ENCODE peak calls at places on chromosome 6, in four cellular contexts. J, Y, T and H are unnamed samples.

GRCh38 chr6:2810092-2810671 is 31.5 kb downstream of the SERPINB1 start:
- DNase-seq in T (no peak), Y (no peak), J (no peak), H (no peak)

GRCh38 chr6:69768664-69769063 is 28.1 kb downstream of the LMBRD1 start:
- DNase-seq in J (no peak), Y (no peak), T (no peak), H (no peak)

GRCh38 chr6:39029156-39030011 is 19.2 kb upstream of the GLP1R start:
- DNase-seq in J (no peak), T (no peak), Y (peak; percentile 80), H (no peak)

GRCh38 chr6:122623279-122623678 is 13.1 kb downstream of the PKIB start:
- DNase-seq in T (no peak), J (no peak), Y (no peak), H (no peak)

GRCh38 chr6:165227644-165228329 is 81.6 kb downstream of the C6orf118 start:
- DNase-seq in J (no peak), T (no peak), Y (no peak), H (no peak)

GRCh38 chr6:90467546-90467945 is 119.3 kb downstream of the MAP3K7 start:
- DNase-seq in Y (no peak), J (no peak), T (no peak), H (no peak)

GRCh38 chr6:22025468-22026159 is 271.2 kb downstream of the PRL start:
- DNase-seq in Y (peak; percentile 80), J (peak; percentile 60), T (no peak), H (no peak)

GRCh38 chr6:19599813-19600464 is 237.2 kb upstream of the ID4 start:
- DNase-seq in Y (no peak), J (no peak), T (no peak), H (no peak)

GRCh38 chr6:132333639-132334516 is 67.4 kb downstream of the MOXD1 start:
- DNase-seq in Y (peak; percentile 34), T (no peak), J (peak; percentile 33), H (no peak)

GRCh38 chr6:140018588-140018987 is 644.1 kb upstream of the CITED2 start:
- DNase-seq in T (no peak), Y (no peak), J (no peak), H (no peak)

GRCh38 chr6:140050232-140050995 is 676.0 kb upstream of the CITED2 start:
- DNase-seq in Y (peak; percentile 21), T (no peak), J (no peak), H (no peak)

GRCh38 chr6:81262656-81263055 is 489.8 kb downstream of the TENT5A start:
- DNase-seq in Y (no peak), J (no peak), T (no peak), H (no peak)

GRCh38 chr6:162313922-162314660 is 413.5 kb downstream of the PRKN start:
- DNase-seq in J (no peak), Y (no peak), T (no peak), H (no peak)

GRCh38 chr6:14506656-14507242 is 389.2 kb downstream of the CD83 start:
- DNase-seq in T (no peak), Y (no peak), J (no peak), H (no peak)

GRCh38 chr6:158340252-158340651 is 28.0 kb downstream of the TULP4 start:
- DNase-seq in J (no peak), T (no peak), Y (no peak), H (no peak)
- H3K4me1 ChIP-seq in J (no peaks in the 10 kb centered on the region), T (no peaks in the 10 kb centered on the region), Y (peaks cover 63% of the 10 kb centered on the region), H (no peaks in the 10 kb centered on the region)

GRCh38 chr6:131167773-131168172 is 32.5 kb downstream of the AKAP7 start:
- DNase-seq in T (no peak), Y (no peak), J (no peak), H (no peak)
- TF ChIP-seq CTCF in T (no peak), Y (no peak), J (no peak), H (no peak)

DNA sequence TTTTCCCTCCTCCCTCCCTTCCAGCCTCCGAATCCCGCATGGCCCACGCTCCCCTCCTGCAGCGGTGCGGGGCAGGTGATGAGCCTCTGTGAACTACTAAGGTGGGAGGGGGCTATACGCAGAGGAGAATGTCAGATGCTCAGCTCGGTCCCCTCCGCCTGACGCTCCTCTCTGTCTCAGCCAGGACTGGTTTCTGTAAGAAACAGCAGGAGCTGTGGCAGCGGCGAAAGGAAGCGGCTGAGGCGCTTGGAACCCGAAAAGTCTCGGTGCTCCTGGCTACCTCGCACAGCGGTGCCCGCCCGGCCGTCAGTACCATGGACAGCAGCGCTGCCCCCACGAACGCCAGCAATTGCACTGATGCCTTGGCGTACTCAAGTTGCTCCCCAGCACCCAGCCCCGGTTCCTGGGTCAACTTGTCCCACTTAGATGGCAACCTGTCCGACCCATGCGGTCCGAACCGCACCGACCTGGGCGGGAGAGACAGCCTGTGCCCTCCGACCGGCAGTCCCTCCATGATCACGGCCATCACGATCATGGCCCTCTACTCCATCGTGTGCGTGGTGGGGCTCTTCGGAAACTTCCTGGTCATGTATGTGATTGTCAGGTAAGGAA is at the start of gene OPRM1:
- DNase-seq in J (no peak), Y (peak; percentile 93), T (no peak), H (no peak)
- H3K4me3 ChIP-seq in J (no peak within 1 kb of the TSS), Y (peak within 1 kb of the TSS; percentile 61), T (no peak within 1 kb of the TSS), H (no peak within 1 kb of the TSS)

GRCh38 chr6:56690519-56691200 is 48.0 kb upstream of the DST start:
- DNase-seq in J (no peak), Y (no peak), T (no peak), H (no peak)
- H3K4me1 ChIP-seq in J (peaks cover 4% of the 10 kb centered on the region), Y (peaks cover 18% of the 10 kb centered on the region), T (no peaks in the 10 kb centered on the region), H (no peaks in the 10 kb centered on the region)

DNA sequence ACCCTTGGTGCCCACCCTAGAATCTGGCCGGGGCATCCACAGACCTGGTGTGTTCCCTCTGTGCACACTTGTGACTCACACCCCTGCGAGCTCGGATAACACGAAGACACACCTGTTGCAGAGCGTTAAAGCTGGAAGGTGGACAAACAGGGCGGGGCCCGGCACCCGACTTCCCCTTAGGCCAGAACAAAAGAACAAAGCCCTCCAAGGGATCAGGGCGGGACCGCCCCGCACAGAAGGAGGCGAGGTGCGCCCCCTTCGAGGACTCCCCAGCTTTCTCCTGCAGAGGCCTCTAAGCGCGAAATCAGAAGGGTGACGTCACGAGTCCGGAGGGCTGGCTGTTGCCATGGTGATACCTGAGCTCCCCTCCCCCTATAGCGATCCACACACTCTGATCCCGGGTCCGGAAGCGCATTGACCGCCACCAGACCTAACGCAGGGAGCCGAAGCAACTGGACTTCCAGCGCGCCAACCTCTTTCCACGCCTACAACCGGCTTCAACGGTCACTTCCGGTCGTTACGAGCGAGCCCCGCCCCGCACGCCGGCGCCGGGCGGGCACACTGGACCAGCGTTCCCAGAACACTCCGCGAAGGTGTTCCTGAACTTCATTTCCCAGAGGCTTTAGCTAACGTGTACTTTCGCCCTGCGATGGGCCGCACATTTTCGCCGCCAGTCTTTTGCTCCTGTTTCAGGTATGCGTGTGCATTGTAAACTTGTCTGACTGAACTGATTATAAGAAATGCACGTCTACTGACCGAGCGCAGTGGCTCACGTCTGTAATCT is at the start of gene ZNF184:
- DNase-seq in Y (peak; percentile 99), T (peak; percentile 96), J (peak; percentile 95), H (peak; percentile 75)
- TF ChIP-seq CTCF in Y (peak; percentile 40), T (no peak), J (no peak), H (peak; percentile 7)

GRCh38 chr6:170007468-170008240 is 256.2 kb downstream of the ERMARD start:
- DNase-seq in T (no peak), J (no peak), Y (no peak), H (no peak)
- H3K4me3 ChIP-seq in T (no peak overlapping the region), J (no peak overlapping the region), Y (peak overlapping the region; percentile 44), H (no peak overlapping the region)

DNA sequence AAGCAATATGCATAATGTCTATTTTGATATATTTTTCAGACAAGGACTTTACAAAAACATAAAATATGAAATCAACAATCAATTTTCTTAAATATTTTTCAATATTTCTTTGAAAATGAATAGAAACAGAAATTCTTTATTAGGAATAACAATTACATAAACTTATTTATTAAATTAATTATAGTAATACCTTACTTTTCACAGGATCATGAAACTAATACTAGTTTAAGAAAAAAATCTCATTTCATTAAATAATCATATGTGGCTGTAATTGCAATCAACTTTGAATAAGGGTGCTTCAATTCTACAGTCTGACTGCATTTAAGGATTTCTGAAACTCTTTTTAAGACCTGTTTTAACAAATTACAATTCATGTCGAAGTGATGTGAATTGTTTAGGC is 26.6 kb downstream of the EPHA7 start:
- DNase-seq in T (no peak), J (no peak), Y (no peak), H (no peak)
- H3K4me1 ChIP-seq in T (no peaks in the 10 kb centered on the region), J (no peaks in the 10 kb centered on the region), Y (no peaks in the 10 kb centered on the region), H (no peaks in the 10 kb centered on the region)

GRCh38 chr6:114733596-114733995 is 390.8 kb upstream of the HS3ST5 start:
- DNase-seq in J (no peak), T (no peak), Y (no peak), H (no peak)

GRCh38 chr6:114739656-114740055 is 396.8 kb upstream of the HS3ST5 start:
- DNase-seq in J (no peak), Y (no peak), T (no peak), H (no peak)

GRCh38 chr6:114740547-114740946 is 397.7 kb upstream of the HS3ST5 start:
- DNase-seq in T (no peak), J (no peak), Y (no peak), H (no peak)

DNA sequence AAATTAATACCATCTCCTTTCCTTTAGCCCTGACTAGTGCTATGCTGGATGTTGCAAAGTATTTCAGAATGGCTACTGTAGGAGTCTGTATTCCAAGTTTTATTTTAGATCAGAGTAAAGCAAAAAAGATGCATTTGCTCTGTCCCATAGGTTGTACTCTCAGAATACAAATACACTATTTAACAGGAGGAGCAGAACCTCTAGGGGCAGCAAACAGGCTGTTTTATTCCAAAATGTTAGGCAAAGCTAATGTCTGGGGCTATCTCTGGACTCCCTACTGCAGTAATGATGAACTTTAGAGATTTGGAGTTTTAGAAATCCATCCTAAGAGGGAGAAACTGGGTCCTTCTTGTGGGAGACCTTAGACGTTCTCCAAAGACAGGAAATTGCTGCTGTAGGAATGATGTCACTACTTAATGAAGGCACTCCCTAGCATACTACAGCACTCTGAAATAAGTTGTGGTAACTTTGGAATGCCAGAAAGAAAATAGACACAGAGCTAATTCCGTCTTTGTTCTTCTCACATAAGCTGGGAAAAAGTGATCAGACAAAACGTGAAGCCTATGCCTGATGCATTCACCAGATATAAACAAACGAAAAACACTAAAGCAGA is 392.4 kb upstream of the HS3ST5 start:
- DNase-seq in J (no peak), Y (peak; percentile 22), T (no peak), H (no peak)
- TF ChIP-seq CTCF in J (no peak), Y (no peak), T (no peak), H (no peak)